ENCODE peak calls at places on chromosome 16, in five cellular contexts. M is CD4-positive, alpha-beta T cell; Q is caudate nucleus; F is IMR-90; L is AG04450. I is an unnamed sample.

GRCh38 chr16:48365030-48365600 is 20.1 kb downstream of the SIAH1 start:
- DNase-seq in M (no peak), Q (no peak), F (no peak), L (no peak), I (no peak)

GRCh38 chr16:74724820-74725549 is 24.3 kb upstream of the MLKL start:
- DNase-seq in M (no peak), Q (peak), F (peak), L (peak), I (peak)

GRCh38 chr16:17432902-17433576 is 37.7 kb downstream of the XYLT1 start:
- DNase-seq in M (no peak), Q (no peak), F (peak), L (no peak), I (no peak)

GRCh38 chr16:66701061-66701460 is 4.5 kb upstream of the CMTM4 start:
- DNase-seq in M (no peak), Q (no peak), F (no peak), L (no peak), I (no peak)

GRCh38 chr16:80806957-80807356 is 2.6 kb upstream of the CDYL2 start:
- DNase-seq in M (peak), Q (no peak), F (peak), L (peak), I (no peak)

GRCh38 chr16:58339452-58339938 is 44.7 kb upstream of the PRSS54 start:
- DNase-seq in M (no peak), Q (no peak), F (no peak), L (no peak), I (no peak)

GRCh38 chr16:10579965-10580918 is at the start of gene EMP2:
- DNase-seq in M (no peak), Q (no peak), F (peak), L (peak), I (no peak)

GRCh38 chr16:68739964-68740627 is 3.0 kb downstream of the CDH1 start:
- DNase-seq in M (no peak), Q (no peak), F (no peak), L (no peak), I (no peak)

GRCh38 chr16:80014241-80014939 is 413.9 kb upstream of the MAF start:
- DNase-seq in M (no peak), Q (no peak), F (no peak), L (no peak), I (no peak)

GRCh38 chr16:10521681-10522274 is 58.6 kb downstream of the EMP2 start:
- DNase-seq in M (peak), Q (peak), F (peak), L (peak), I (peak)

GRCh38 chr16:30186444-30186781 is 3.0 kb downstream of the CORO1A start:
- DNase-seq in M (no peak), Q (no peak), F (no peak), L (no peak), I (no peak)

GRCh38 chr16:75227361-75228142 is 8.8 kb downstream of the CTRB1 start:
- DNase-seq in M (no peak), Q (no peak), F (no peak), L (no peak), I (no peak)

GRCh38 chr16:67477960-67478554 is 2.9 kb downstream of the ATP6V0D1 start:
- DNase-seq in M (no peak), Q (no peak), F (no peak), L (no peak), I (no peak)

DNA sequence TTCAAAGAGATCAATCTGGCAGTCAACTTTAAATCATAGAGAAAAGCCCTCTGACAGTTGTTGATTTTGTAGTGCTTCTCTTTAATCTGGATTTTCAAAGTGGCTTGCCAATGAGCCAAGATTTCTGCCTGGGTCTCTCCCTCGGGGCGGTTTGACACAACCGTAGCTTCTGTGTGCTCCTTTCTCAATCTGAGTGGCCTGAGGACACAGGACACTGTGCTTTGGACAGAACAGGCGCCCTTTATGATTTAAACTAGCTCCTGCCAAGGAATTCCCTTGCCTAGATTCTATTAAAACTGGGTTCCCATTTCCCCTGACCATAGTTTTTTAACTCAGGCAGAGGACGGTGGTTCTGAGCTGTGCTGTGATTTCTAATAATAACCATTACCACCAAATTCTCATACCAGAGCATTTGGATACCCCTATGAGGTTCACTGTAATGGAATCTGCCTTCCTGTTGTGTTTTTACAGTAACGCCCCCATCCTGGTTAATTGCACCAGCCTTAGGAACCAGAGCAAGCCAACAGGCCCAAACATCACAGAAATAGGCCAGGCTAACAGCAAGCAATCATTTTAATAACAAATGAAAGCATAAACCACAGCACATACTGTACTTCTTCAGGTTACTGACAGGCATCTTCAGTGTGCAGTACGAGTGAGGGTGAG is 4.0 kb downstream of the ZFHX3 start:
- DNase-seq in M (no peak), Q (no peak), F (peak), L (no peak), I (no peak)
- H3K27ac ChIP-seq in M (no peak), Q (peak), F (no peak), L (peak), I (no peak)

DNA sequence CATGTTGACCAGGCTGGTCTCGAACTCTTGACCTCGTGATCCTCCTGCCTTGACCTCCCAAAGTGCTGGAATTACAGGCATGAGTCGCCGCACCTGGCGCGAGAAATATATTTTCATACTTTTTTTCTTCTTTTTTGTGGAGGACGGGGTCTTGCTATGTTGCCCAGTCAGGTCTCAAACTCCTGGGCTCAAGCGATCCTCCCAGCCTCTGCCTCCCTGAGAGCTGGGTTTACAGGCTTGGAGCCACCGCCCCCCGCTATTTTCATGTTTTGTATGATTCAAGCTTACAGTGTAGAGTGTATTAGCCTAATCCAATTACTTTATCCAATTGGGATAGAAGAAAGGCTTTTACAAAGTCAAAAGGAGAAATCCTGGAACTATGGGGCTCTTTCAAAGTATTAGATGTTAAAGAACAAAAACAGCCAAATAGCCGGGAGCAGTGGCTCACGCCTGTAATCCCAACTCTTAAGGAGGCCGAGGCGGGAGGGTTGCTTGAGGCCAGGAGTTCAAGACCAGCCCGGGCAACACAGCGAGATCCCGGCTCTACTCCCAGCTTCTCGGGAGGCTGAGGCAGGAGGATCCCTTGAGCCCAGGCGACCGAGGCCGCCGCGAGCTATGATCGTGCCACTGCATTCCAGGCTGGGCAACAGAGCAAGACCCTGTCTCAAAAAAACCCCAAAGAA is 1.4 kb upstream of the MAP1LC3B start:
- DNase-seq in M (no peak), Q (no peak), F (no peak), L (no peak), I (no peak)
- H3K27ac ChIP-seq in M (peak), Q (peak), F (peak), L (no peak), I (peak)

GRCh38 chr16:88379694-88380040 is 3.1 kb upstream of the ZNF469 start:
- DNase-seq in M (no peak), Q (no peak), F (no peak), L (no peak), I (no peak)
- H3K27ac ChIP-seq in M (no peak), Q (no peak), F (no peak), L (no peak), I (no peak)

GRCh38 chr16:84979516-84979915 is 31.8 kb downstream of the ZDHHC7 start:
- DNase-seq in M (no peak), Q (no peak), F (peak), L (no peak), I (no peak)
- H3K27ac ChIP-seq in M (no peak), Q (no peak), F (no peak), L (no peak), I (no peak)

DNA sequence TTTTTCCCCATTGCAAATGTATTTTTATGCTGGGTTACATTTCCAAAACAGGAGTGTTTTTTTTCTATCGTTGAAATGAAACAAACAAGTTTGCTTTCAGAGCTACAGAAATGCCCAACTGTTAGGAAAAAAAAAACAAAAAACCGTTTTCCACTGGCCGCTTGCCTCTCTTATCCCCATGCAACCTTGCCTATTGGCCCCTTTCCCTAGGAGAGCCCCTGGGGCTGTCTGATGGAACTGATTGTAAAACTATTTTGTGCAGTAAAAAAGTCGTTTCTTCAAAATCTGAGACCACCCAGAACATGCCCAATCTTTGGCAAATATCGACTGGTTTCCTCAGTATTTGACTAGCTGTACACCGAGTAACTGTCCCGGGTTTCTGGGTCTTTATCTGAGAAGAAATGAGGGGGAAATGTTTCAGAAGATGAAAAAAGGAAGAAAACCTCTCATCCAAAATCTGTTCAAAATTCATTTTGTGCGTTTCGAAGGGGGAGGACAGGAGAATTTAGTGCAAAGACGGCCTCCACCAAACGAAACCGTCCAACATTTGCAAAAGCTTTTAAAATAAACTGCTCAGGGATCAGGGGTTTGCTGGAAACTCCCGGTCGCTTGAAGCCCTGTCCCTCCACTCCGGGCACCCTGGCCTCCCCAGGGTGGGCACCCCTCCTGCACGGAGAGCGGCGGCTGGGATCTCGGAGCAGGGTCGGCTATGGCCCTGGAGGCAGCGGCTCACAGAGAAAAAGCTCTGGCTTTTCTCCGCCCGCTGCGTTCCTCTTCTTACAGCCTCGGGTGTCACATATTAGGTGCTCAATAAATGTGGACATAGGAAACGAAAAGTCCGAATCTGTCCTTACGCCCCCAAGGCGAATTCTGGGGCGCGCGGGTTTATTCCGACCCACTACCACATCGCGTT is 1.0 kb upstream of the GNAO1 start:
- DNase-seq in M (no peak), Q (no peak), F (no peak), L (no peak), I (no peak)
- H3K27ac ChIP-seq in M (no peak), Q (peak), F (no peak), L (no peak), I (peak)

GRCh38 chr16:86195863-86196630 is 297.1 kb downstream of the IRF8 start:
- DNase-seq in M (no peak), Q (no peak), F (no peak), L (no peak), I (no peak)
- H3K27ac ChIP-seq in M (no peak), Q (no peak), F (no peak), L (no peak), I (no peak)

DNA sequence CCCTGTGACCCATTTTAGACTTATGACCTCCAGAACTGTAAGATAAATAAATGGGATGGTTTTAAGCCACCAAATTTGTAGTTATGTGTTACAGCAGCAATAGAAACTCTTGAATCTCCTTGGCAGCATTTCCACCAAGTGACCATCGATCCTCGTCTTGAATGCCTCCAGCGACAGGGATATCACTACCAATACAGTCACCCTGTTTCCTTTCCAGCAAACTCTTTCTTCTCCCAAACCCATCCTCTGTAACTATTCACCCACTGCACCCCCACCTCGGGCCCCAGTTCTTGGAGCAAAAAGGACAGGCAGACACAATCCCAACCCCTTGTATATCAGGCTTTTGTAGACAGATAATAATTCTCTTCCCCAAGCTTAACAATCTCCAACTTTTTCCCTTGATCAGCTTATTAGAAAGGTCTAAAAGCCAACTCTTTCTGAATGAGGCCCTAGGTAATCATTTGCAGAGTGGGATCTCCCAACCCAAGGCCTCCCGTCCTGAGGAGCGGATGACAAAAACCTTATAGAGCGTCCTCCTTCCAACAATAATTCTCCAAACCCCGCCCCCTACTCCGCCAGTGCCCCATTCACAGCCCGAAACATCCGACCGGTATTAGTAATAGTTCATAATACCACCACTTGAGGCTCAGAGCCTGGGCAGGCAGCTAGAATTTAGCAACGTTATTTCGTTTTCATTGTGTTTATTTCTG is 14.7 kb upstream of the PLLP start:
- DNase-seq in M (no peak), Q (no peak), F (no peak), L (peak), I (no peak)
- H3K27ac ChIP-seq in M (peak), Q (peak), F (peak), L (peak), I (peak)

DNA sequence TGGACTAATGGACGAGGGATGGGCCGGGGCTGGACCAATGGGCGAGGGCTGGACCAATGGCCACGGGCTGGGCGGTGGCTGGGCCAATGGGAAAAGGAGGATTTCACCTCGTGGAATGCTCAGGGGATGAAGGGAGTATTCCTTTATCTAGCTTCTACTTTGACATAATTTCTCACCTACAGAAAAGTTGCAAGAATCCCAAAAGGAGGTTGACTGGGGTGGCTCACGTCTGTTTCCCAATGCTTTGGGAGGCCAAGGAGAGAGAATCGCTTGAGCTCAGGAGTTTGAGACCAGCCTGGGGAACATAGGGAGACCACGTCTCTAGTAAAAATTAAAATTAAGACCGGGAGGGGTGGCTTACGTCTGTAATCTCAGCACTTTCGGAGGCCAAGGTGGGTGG is 5.7 kb upstream of the FLYWCH1 start:
- DNase-seq in M (no peak), Q (no peak), F (no peak), L (no peak), I (no peak)
- H3K27ac ChIP-seq in M (peak), Q (no peak), F (no peak), L (no peak), I (no peak)

GRCh38 chr16:71761097-71761496 is 36.6 kb upstream of the PHLPP2 start:
- DNase-seq in M (no peak), Q (no peak), F (no peak), L (no peak), I (no peak)
- H3K27ac ChIP-seq in M (no peak), Q (no peak), F (no peak), L (no peak), I (no peak)